ENCODE peak calls at places on chromosomes 16 and 17, in six cellular contexts. B is CD4-positive, CD25-positive, alpha-beta regulatory T cell; U is tibial artery; Q is left lung; L is IMR-90; E is H9. M is an unnamed sample.

GRCh38 chr17:76196675-76197074 is 43.6 kb downstream of the RNF157 start:
- DNase-seq in B (no peak), U (peak), Q (no peak), L (no peak), E (no peak), M (no peak)

GRCh38 chr16:73068546-73069401 is 20.8 kb upstream of the ZFHX3 start:
- DNase-seq in B (no peak), U (peak), Q (peak), L (peak), E (no peak), M (peak)

GRCh38 chr17:10729334-10730193 is at the start of gene TMEM220:
- DNase-seq in B (no peak), U (peak), Q (peak), L (peak), E (peak), M (peak)

GRCh38 chr17:74199306-74200092 is 4.0 kb upstream of the RPL38 start:
- DNase-seq in B (peak), U (peak), Q (peak), L (no peak), E (peak), M (peak)

GRCh38 chr17:61250335-61250890 is 149.2 kb upstream of the TBX2 start:
- DNase-seq in B (no peak), U (no peak), Q (no peak), L (peak), E (no peak), M (no peak)

GRCh38 chr17:9230346-9230745 is 209.0 kb downstream of the NTN1 start:
- DNase-seq in B (no peak), U (no peak), Q (no peak), L (peak), E (no peak), M (no peak)

GRCh38 chr16:74623214-74623842 is 16.4 kb upstream of the GLG1 start:
- DNase-seq in B (no peak), U (no peak), Q (no peak), L (peak), E (no peak), M (no peak)

GRCh38 chr16:20803561-20804214 is 2.6 kb downstream of the ERI2 start:
- DNase-seq in B (no peak), U (no peak), Q (no peak), L (no peak), E (no peak), M (no peak)

GRCh38 chr17:55303701-55304145 is 39.0 kb downstream of the HLF start:
- DNase-seq in B (no peak), U (no peak), Q (no peak), L (peak), E (no peak), M (no peak)

GRCh38 chr17:49822829-49823228 is 25.0 kb downstream of the TAC4 start:
- DNase-seq in B (no peak), U (peak), Q (no peak), L (peak), E (no peak), M (no peak)

GRCh38 chr17:27446569-27447301 is 9.5 kb upstream of the KSR1 start:
- DNase-seq in B (no peak), U (no peak), Q (no peak), L (peak), E (no peak), M (no peak)

GRCh38 chr17:20189322-20189721 is 180.2 kb downstream of the SPECC1 start:
- DNase-seq in B (no peak), U (no peak), Q (no peak), L (peak), E (peak), M (peak)

GRCh38 chr17:12680407-12680897 is 14.8 kb downstream of the MYOCD start:
- DNase-seq in B (no peak), U (no peak), Q (no peak), L (peak), E (no peak), M (no peak)

GRCh38 chr17:31488264-31488981 is 96.9 kb downstream of the RAB11FIP4 start:
- DNase-seq in B (no peak), U (no peak), Q (peak), L (no peak), E (peak), M (no peak)
- H3K27ac ChIP-seq in B (peak), U (no peak), Q (peak), L (no peak), E (no peak), M (no peak)

GRCh38 chr16:799111-799947 is 1.2 kb downstream of the GNG13 start:
- DNase-seq in B (no peak), U (no peak), Q (no peak), L (no peak), E (no peak), M (no peak)

GRCh38 chr16:799948-800833 is at the start of gene GNG13:
- DNase-seq in B (no peak), U (no peak), Q (no peak), L (no peak), E (peak), M (no peak)

GRCh38 chr16:797120-797420 is 3.5 kb downstream of the GNG13 start:
- DNase-seq in B (no peak), U (no peak), Q (no peak), L (no peak), E (peak), M (no peak)

GRCh38 chr16:797686-798085 is 2.8 kb downstream of the GNG13 start:
- DNase-seq in B (no peak), U (no peak), Q (no peak), L (no peak), E (no peak), M (no peak)

DNA sequence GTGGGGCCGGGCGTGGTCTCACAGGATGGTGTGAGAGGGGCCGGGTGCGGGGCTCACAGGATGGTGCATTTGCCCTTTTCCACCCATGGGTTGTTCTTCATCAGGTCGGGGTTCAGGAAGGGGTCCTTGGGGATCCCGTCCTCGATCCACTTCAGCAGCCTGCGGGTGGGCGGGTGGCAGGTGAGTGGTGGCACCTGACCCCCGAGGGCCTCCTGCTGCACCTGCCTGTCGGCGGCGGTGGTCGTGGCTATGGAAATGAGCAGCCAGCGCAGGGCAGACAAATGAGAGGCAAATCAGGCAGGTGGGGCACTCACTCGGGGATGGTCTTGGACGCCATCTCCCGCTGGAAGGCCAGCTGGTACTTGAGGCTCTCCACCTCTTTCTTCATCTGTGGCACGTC is 1.9 kb downstream of the GNG13 start:
- DNase-seq in B (no peak), U (no peak), Q (no peak), L (no peak), E (no peak), M (no peak)
- H3K27ac ChIP-seq in B (no peak), U (no peak), Q (no peak), L (no peak), E (no peak), M (no peak)

GRCh38 chr16:85553436-85554113 is 59.5 kb upstream of the GSE1 start:
- DNase-seq in B (no peak), U (peak), Q (peak), L (peak), E (peak), M (peak)

GRCh38 chr16:85549766-85550421 is 63.2 kb upstream of the GSE1 start:
- DNase-seq in B (no peak), U (no peak), Q (no peak), L (no peak), E (no peak), M (no peak)

GRCh38 chr16:85552980-85553435 is 60.1 kb upstream of the GSE1 start:
- DNase-seq in B (no peak), U (no peak), Q (no peak), L (no peak), E (no peak), M (no peak)

GRCh38 chr16:85550422-85551318 is 62.5 kb upstream of the GSE1 start:
- DNase-seq in B (no peak), U (no peak), Q (no peak), L (no peak), E (no peak), M (no peak)

DNA sequence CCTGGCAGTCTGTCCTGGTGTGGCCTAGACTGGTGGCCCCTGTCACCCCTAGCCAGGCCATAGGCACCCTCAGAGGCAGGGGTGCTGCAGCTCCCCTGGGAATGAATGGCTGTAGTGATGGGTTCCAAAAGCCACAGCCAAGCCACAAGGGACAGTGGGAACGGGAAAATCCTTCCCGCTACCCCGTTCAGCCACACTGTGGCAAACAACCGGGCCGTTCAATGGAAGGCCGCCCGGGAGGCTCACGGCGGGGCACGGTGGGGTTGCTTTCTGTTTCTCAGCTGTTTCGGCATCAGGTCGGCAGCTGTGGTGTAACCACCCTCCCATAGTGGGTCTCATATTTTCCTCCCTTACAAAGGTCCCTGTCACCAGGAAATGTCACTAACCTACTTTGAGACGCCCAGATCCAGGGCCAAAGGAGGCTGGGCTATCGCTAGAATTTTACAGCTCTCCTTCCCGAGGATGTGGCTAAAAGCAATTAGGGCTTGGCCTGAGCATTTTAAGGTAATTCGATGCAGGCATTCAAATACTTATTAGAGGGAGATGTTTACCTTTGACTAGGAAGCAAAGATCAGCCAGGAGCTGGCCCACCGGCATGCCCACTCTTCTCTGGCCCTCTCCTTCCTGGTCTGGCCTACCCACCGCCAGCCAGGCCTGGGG is 61.7 kb upstream of the GSE1 start:
- DNase-seq in B (no peak), U (no peak), Q (no peak), L (no peak), E (no peak), M (no peak)
- H3K27ac ChIP-seq in B (no peak), U (peak), Q (no peak), L (no peak), E (no peak), M (no peak)

GRCh38 chr16:11240636-11241473 is 15.1 kb downstream of the SOCS1 start:
- DNase-seq in B (no peak), U (no peak), Q (no peak), L (no peak), E (peak), M (no peak)
- H3K27ac ChIP-seq in B (no peak), U (peak), Q (no peak), L (no peak), E (no peak), M (peak)

M was measured in aorta.